ENCODE peak calls at places on chromosomes 3 and 15, in seven cellular contexts. C, N, V, A, Q, O and H are unnamed samples.

GRCh38 chr15:89333959-89334509 is 590 bp downstream of the POLG start:
- DNase-seq in O (no peak), Q (peak), A (no peak), N (no peak), C (no peak), V (no peak), H (no peak)

GRCh38 chr3:121491683-121492082 is 54.1 kb downstream of the POLQ start:
- DNase-seq in V (no peak), Q (no peak), O (no peak), C (no peak), N (no peak), A (no peak), H (no peak)

GRCh38 chr15:59545573-59545972 is 66.0 kb upstream of the GCNT3 start:
- DNase-seq in V (no peak), O (no peak), C (no peak), Q (no peak), A (no peak), N (no peak), H (no peak)

GRCh38 chr3:32861681-32862080 is 43.9 kb downstream of the TRIM71 start:
- DNase-seq in N (no peak), Q (no peak), O (no peak), A (no peak), C (no peak), V (no peak), H (no peak)

GRCh38 chr3:195855471-195856409 is 44.0 kb upstream of the MUC4 start:
- DNase-seq in C (peak), Q (no peak), O (no peak), A (no peak), V (no peak), N (no peak), H (no peak)

GRCh38 chr3:56787784-56788256 is 13.9 kb downstream of the ARHGEF3 start:
- DNase-seq in Q (no peak), V (no peak), C (no peak), A (no peak), O (no peak), N (no peak), H (no peak)

GRCh38 chr15:98727115-98728040 is 79.0 kb downstream of the IGF1R start:
- DNase-seq in Q (peak), C (peak), O (no peak), N (no peak), V (peak), A (peak), H (peak)

GRCh38 chr3:157594413-157594812 is 91.2 kb upstream of the VEPH1 start:
- DNase-seq in V (no peak), O (no peak), A (peak), Q (peak), N (no peak), C (no peak), H (no peak)

GRCh38 chr3:129829640-129830039 is 63.9 kb downstream of the TMCC1 start:
- DNase-seq in O (peak), Q (peak), V (peak), A (peak), C (peak), N (peak), H (peak)

GRCh38 chr3:122021811-122022401 is at the start of gene ILDR1:
- DNase-seq in C (peak), V (no peak), A (no peak), Q (no peak), O (no peak), N (peak), H (no peak)

GRCh38 chr15:40831861-40832260 is 3.4 kb upstream of the PPP1R14D start:
- DNase-seq in O (no peak), A (no peak), Q (no peak), N (no peak), C (no peak), V (no peak), H (no peak)

DNA sequence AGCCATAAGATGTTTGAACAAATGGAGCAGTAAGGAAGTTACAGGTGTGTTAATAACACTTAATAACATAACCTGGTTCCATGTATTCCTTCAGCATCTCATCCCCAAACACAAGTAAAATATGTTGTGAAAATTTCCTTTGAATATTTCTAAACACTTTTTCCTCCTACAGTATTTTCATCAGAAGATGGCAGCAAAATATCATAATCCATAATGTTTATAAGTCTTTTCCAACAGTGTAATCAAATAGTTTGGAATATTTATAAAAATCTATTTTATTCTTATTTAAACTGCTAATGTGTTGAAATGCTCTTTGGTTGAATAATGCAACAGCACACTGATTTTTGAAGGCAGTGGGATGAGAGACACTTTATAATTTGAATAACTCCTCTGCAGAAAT is 1020.5 kb downstream of the OTOL1 start:
- DNase-seq in Q (no peak), A (peak), N (no peak), O (no peak), C (peak), V (no peak), H (no peak)
- TF ChIP-seq CTCF in Q (no peak), A (no peak), N (no peak), O (no peak), C (peak), V (no peak), H (no peak)

GRCh38 chr3:69675773-69676660 is 63.2 kb upstream of the MITF start:
- DNase-seq in A (no peak), O (no peak), Q (no peak), C (no peak), N (no peak), V (no peak), H (no peak)
- H3K4me3 ChIP-seq in A (no peak), O (no peak), Q (no peak), C (no peak), N (no peak), V (no peak), H (no peak)

GRCh38 chr3:46565113-46565490 is 1.0 kb downstream of the LRRC2 start:
- DNase-seq in V (no peak), N (no peak), O (peak), A (no peak), C (no peak), Q (no peak), H (no peak)
- TF ChIP-seq CTCF in V (no peak), N (no peak), O (no peak), A (no peak), C (no peak), Q (no peak), H (no peak)

GRCh38 chr15:69592954-69593353 is 140.3 kb downstream of the RPLP1 start:
- DNase-seq in Q (no peak), O (no peak), N (no peak), V (no peak), A (no peak), C (no peak), H (no peak)

GRCh38 chr15:69593488-69593887 is 140.9 kb downstream of the RPLP1 start:
- DNase-seq in V (no peak), C (no peak), O (no peak), A (no peak), Q (no peak), N (no peak), H (no peak)

GRCh38 chr15:69597061-69597592 is 144.5 kb downstream of the RPLP1 start:
- DNase-seq in A (no peak), N (no peak), Q (no peak), C (no peak), V (no peak), O (no peak), H (no peak)

GRCh38 chr15:69593981-69594966 is 141.7 kb downstream of the RPLP1 start:
- DNase-seq in Q (peak), A (peak), O (peak), V (no peak), N (no peak), C (peak), H (no peak)

GRCh38 chr15:69595009-69595825 is 142.6 kb downstream of the RPLP1 start:
- DNase-seq in Q (no peak), O (no peak), N (no peak), C (no peak), V (no peak), A (no peak), H (no peak)
- H3K4me3 ChIP-seq in Q (no peak), O (no peak), N (no peak), C (peak), V (no peak), A (no peak), H (no peak)

DNA sequence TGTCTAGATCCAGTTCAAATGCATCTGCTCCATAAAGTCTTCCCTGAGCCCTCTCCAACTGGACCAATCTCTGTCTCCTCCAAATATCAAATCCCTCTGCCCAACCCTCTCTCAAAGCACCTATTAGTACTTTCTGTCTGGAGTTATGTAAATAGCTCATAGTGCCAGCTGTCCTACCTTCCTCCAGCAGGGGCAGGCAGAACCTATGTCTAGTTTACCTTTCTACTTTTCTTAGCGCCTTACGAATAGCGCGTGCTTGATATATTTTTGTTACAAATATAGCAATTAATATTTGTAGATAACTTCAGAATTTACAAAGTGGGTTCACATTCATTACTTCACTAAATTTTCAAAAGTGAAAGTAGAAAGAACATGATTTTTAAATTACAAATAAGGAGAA is 14.0 kb upstream of the CCDC80 start:
- DNase-seq in N (no peak), C (no peak), O (no peak), V (no peak), Q (no peak), A (no peak), H (no peak)
- TF ChIP-seq CTCF in N (no peak), C (peak), O (no peak), V (peak), Q (peak), A (peak), H (no peak)